ENCODE peak calls at places on chromosome 15, in six cellular contexts. B is globus pallidus; E is T-cell; D is KBM-7; F is ELR; M is activated naive CD8-positive, alpha-beta T cell treated with anti-CD3 and anti-CD28 coated beads for 36 hours. N is an unnamed sample.

GRCh38 chr15:72706266-72706665 is 20.3 kb downstream of the BBS4 start:
- DNase-seq in B (no peak), E (no peak), D (no peak), F (peak), M (no peak), N (no peak)

GRCh38 chr15:48084759-48085420 is 35.9 kb upstream of the SLC24A5 start:
- DNase-seq in B (no peak), E (no peak), D (peak), F (peak), M (no peak), N (no peak)

GRCh38 chr15:89016549-89017041 is 71.7 kb upstream of the ABHD2 start:
- DNase-seq in B (no peak), E (no peak), D (peak), F (no peak), M (no peak), N (no peak)

GRCh38 chr15:60464836-60465630 is 13.9 kb downstream of the ICE2 start:
- DNase-seq in B (no peak), E (no peak), D (no peak), F (peak), M (no peak), N (no peak)

GRCh38 chr15:85785887-85786777 is 8.6 kb downstream of the KLHL25 start:
- DNase-seq in B (no peak), E (no peak), D (no peak), F (peak), M (no peak), N (no peak)

GRCh38 chr15:27358751-27359434 is 387.9 kb downstream of the GABRG3 start:
- DNase-seq in B (peak), E (no peak), D (peak), F (no peak), M (no peak), N (no peak)

GRCh38 chr15:37032091-37032775 is 68.1 kb downstream of the MEIS2 start:
- DNase-seq in B (no peak), E (no peak), D (no peak), F (no peak), M (no peak), N (no peak)

GRCh38 chr15:73996939-73997338 is 2.4 kb downstream of the PML start:
- DNase-seq in B (peak), E (no peak), D (peak), F (peak), M (peak), N (peak)

GRCh38 chr15:94951538-94951937 is 720.2 kb downstream of the MCTP2 start:
- DNase-seq in B (no peak), E (no peak), D (no peak), F (no peak), M (no peak), N (no peak)

GRCh38 chr15:45640610-45641009 is 5.8 kb downstream of the SQOR start:
- DNase-seq in B (no peak), E (no peak), D (no peak), F (peak), M (no peak), N (no peak)

GRCh38 chr15:31977812-31978662 is 52.3 kb upstream of the CHRNA7 start:
- DNase-seq in B (peak), E (peak), D (peak), F (peak), M (peak), N (peak)

GRCh38 chr15:29566914-29567313 is 255.4 kb downstream of the TJP1 start:
- DNase-seq in B (no peak), E (no peak), D (no peak), F (no peak), M (no peak), N (no peak)

GRCh38 chr15:70703483-70703882 is 59.9 kb downstream of the UACA start:
- DNase-seq in B (no peak), E (no peak), D (no peak), F (peak), M (no peak), N (no peak)

GRCh38 chr15:77497942-77498361 is 77.3 kb downstream of the HMG20A start:
- DNase-seq in B (peak), E (no peak), D (no peak), F (no peak), M (no peak), N (no peak)

GRCh38 chr15:73601449-73602425 is 31.5 kb downstream of the NPTN start:
- DNase-seq in B (peak), E (no peak), D (peak), F (peak), M (no peak), N (no peak)

GRCh38 chr15:70854669-70854976 is 666 bp upstream of the LARP6 start:
- DNase-seq in B (no peak), E (no peak), D (no peak), F (peak), M (no peak), N (no peak)

GRCh38 chr15:67105065-67105951 is 39.9 kb downstream of the SMAD3 start:
- DNase-seq in B (no peak), E (no peak), D (no peak), F (peak), M (no peak), N (no peak)

GRCh38 chr15:63943829-63944680 is 102.2 kb downstream of the DAPK2 start:
- DNase-seq in B (no peak), E (no peak), D (no peak), F (no peak), M (no peak), N (no peak)

GRCh38 chr15:88802250-88802990 is 816 bp upstream of the ACAN start:
- DNase-seq in B (no peak), E (no peak), D (no peak), F (no peak), M (no peak), N (no peak)

GRCh38 chr15:38398134-38398533 is 55.8 kb upstream of the FAM98B start:
- DNase-seq in B (no peak), E (no peak), D (no peak), F (peak), M (no peak), N (no peak)

GRCh38 chr15:65346856-65347598 is 30.8 kb downstream of the IGDCC3 start:
- DNase-seq in B (no peak), E (no peak), D (no peak), F (no peak), M (no peak), N (no peak)

GRCh38 chr15:43253431-43254403 is 13.0 kb downstream of the TGM5 start:
- DNase-seq in B (no peak), E (no peak), D (no peak), F (peak), M (peak), N (peak)

GRCh38 chr15:47003568-47003967 is 713.7 kb upstream of the SEMA6D start:
- DNase-seq in B (no peak), E (no peak), D (no peak), F (no peak), M (no peak), N (no peak)